ENCODE peak calls at places on chromosomes 7 and 10, in five cellular contexts. Y is cardiac muscle cell, C is GM06990, J is fibroblast of mammary gland, L is HFF-Myc. I is an unnamed sample.

GRCh38 chr10:114208351-114208750 is 29.2 kb downstream of the TDRD1 start:
- DNase-seq in Y (peak), C (no peak), J (no peak), L (no peak), I (no peak)

GRCh38 chr10:124573726-124574455 is 112.3 kb downstream of the LHPP start:
- DNase-seq in Y (no peak), C (no peak), J (no peak), L (no peak), I (no peak)

GRCh38 chr7:151312356-151312755 is 29.3 kb upstream of the NUB1 start:
- DNase-seq in Y (no peak), C (no peak), J (no peak), L (no peak), I (no peak)

GRCh38 chr7:463362-464176 is 56.1 kb downstream of the PDGFA start:
- DNase-seq in Y (no peak), C (no peak), J (no peak), L (no peak), I (no peak)

GRCh38 chr7:151984612-151985011 is 28.4 kb downstream of the GALNTL5 start:
- DNase-seq in Y (no peak), C (no peak), J (no peak), L (no peak), I (no peak)

GRCh38 chr10:17912764-17913163 is 39.0 kb upstream of the SLC39A12 start:
- DNase-seq in Y (peak), C (no peak), J (no peak), L (no peak), I (no peak)

GRCh38 chr10:125160856-125161569 is 650 bp upstream of the CTBP2 start:
- DNase-seq in Y (peak), C (peak), J (peak), L (peak), I (peak)

GRCh38 chr7:88337556-88337955 is 30.9 kb upstream of the STEAP4 start:
- DNase-seq in Y (no peak), C (no peak), J (peak), L (no peak), I (peak)

GRCh38 chr7:25187932-25188331 is 40.4 kb downstream of the NPVF start:
- DNase-seq in Y (no peak), C (no peak), J (no peak), L (no peak), I (no peak)

GRCh38 chr10:53754851-53755250 is 982.3 kb upstream of the MBL2 start:
- DNase-seq in Y (no peak), C (no peak), J (no peak), L (no peak), I (no peak)

GRCh38 chr7:36430881-36431280 is 41.2 kb downstream of the ANLN start:
- DNase-seq in Y (no peak), C (no peak), J (no peak), L (no peak), I (no peak)

GRCh38 chr7:66930341-66930740 is 9.3 kb downstream of the TMEM248 start:
- DNase-seq in Y (peak), C (no peak), J (peak), L (no peak), I (no peak)

GRCh38 chr7:31126976-31127375 is 74.9 kb downstream of the ADCYAP1R1 start:
- DNase-seq in Y (no peak), C (no peak), J (peak), L (peak), I (peak)

GRCh38 chr10:4086041-4086886 is 301.3 kb upstream of the KLF6 start:
- DNase-seq in Y (peak), C (no peak), J (no peak), L (no peak), I (no peak)

GRCh38 chr7:1706381-1706720 is 36.3 kb downstream of the ELFN1 start:
- DNase-seq in Y (no peak), C (no peak), J (no peak), L (no peak), I (no peak)

GRCh38 chr10:64426745-64427144 is 905.5 kb downstream of the REEP3 start:
- DNase-seq in Y (no peak), C (no peak), J (no peak), L (no peak), I (no peak)

GRCh38 chr7:115526272-115526671 is 504.3 kb downstream of the TFEC start:
- DNase-seq in Y (no peak), C (no peak), J (no peak), L (no peak), I (no peak)

GRCh38 chr7:102323914-102324195 is 32.4 kb downstream of the SPDYE6 start:
- DNase-seq in Y (no peak), C (no peak), J (no peak), L (no peak), I (no peak)

GRCh38 chr10:25363638-25364037 is 188.8 kb downstream of the GPR158 start:
- DNase-seq in Y (no peak), C (no peak), J (no peak), L (no peak), I (no peak)

GRCh38 chr7:13749666-13750065 is 239.8 kb downstream of the ETV1 start:
- DNase-seq in Y (no peak), C (no peak), J (no peak), L (no peak), I (no peak)

GRCh38 chr7:31418928-31419327 is 78.4 kb upstream of the NEUROD6 start:
- DNase-seq in Y (no peak), C (no peak), J (no peak), L (no peak), I (no peak)

GRCh38 chr7:92608380-92609322 is 18.5 kb upstream of the FAM133B start:
- DNase-seq in Y (peak), C (no peak), J (no peak), L (no peak), I (no peak)

GRCh38 chr10:46033602-46034011 is 3.2 kb upstream of the NCOA4 start:
- DNase-seq in Y (peak), C (no peak), J (peak), L (no peak), I (peak)

GRCh38 chr7:148753224-148753623 is 54.5 kb downstream of the CUL1 start:
- DNase-seq in Y (no peak), C (no peak), J (no peak), L (no peak), I (no peak)

GRCh38 chr10:34333513-34333912 is 481.6 kb downstream of the PARD3 start:
- DNase-seq in Y (no peak), C (no peak), J (peak), L (no peak), I (peak)

GRCh38 chr7:115476666-115477065 is 553.9 kb downstream of the TFEC start:
- DNase-seq in Y (peak), C (no peak), J (no peak), L (no peak), I (no peak)

GRCh38 chr10:35794703-35795102 is 152.6 kb upstream of the FZD8 start:
- DNase-seq in Y (no peak), C (no peak), J (no peak), L (no peak), I (no peak)

GRCh38 chr10:131195116-131195515 is 116.4 kb downstream of the TCERG1L start:
- DNase-seq in Y (no peak), C (no peak), J (no peak), L (no peak), I (no peak)

GRCh38 chr10:27804136-27804535 is 58.5 kb upstream of the MKX start:
- DNase-seq in Y (no peak), C (no peak), J (no peak), L (no peak), I (no peak)

GRCh38 chr7:24701232-24701898 is 55.9 kb downstream of the GSDME start:
- DNase-seq in Y (peak), C (no peak), J (peak), L (peak), I (peak)

GRCh38 chr10:24156686-24157085 is 52.3 kb upstream of the KIAA1217 start:
- DNase-seq in Y (no peak), C (no peak), J (peak), L (no peak), I (no peak)

GRCh38 chr7:47080816-47081215 is 501.1 kb downstream of the TNS3 start:
- DNase-seq in Y (no peak), C (no peak), J (no peak), L (no peak), I (no peak)

GRCh38 chr10:76155961-76156360 is 724.5 kb downstream of the LRMDA start:
- DNase-seq in Y (no peak), C (no peak), J (no peak), L (no peak), I (no peak)

DNA sequence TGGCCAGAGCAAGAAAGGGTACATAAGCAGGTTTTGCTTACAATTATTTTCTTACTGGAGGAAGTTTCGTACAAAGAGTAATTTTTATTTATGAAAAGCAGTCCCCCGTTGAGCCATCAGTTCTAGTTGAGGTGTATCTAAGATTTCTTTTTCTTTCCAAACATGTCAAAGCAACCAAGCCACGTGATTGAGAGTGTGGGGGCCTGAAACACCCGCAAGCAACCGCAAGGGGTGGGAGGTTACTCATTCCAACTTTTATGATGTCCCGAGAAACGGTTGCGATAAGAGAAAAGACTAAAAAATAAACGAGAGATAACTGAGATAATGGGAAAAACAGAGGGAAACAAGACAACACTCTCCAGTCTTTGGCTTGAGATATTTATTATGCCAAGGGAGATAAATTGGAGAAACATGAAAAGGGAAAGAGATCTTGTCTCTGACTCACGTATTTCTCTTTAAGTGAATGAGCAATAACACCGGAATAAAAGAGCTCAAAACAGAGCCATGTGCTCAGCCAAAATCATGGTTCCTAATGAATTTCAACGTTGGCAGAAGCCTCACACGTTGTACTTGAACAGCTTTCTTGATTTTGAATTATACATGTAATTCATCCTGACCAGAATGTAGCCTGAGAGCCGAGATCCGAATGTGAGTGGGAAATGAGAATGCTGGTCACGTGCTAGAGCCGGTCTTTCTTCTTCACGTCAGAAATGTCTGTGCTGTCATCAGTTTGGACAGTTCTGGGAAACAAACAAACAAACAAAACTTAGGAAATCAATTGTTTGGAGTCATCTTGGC is 729.5 kb downstream of the LRMDA start:
- DNase-seq in Y (no peak), C (no peak), J (peak), L (no peak), I (no peak)
- H3K4me3 ChIP-seq in Y (no peak), C (no peak), J (no peak), L (no peak), I (no peak)

DNA sequence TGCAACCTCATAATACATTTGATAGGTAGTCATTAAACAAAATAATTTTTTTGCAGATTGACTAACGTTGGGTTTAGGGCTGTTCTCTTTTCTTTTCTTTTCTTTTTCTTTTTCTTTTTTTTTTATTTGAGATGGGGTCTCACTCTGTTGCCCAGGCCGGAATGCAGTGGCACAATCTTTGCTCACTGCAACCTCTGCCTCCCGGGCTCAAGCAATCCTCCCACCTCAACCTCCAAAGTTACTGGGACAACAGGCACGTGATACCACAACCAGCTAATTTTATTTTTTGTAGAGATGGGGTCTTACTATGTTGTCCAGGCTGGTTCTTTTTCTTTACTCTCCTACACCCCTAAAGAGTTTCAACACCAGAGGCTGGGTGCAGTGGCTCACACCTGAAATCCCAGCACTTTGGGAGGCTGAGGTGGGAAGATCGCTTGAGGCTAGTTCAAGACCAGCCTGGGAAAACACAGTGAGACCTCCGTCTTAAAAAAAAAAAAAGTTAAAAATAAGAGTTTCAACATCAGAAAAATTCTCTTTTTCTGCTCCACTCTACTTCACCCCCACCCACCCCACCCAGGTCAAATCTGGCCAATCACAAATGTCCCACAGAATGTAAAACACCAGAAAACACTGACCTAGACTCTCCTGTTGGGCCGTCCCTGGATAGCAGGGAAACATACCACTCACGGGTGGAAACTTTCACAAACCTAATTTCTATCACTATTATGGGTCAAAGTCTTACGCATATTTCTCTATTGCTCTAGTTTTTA is 3.0 kb downstream of the HIP1 start:
- DNase-seq in Y (no peak), C (no peak), J (no peak), L (no peak), I (no peak)
- TF ChIP-seq CTCF in Y (no peak), C (no peak), J (no peak), L (no peak), I (no peak)

GRCh38 chr10:103395754-103396066 is 565 bp downstream of the ATP5MK start:
- DNase-seq in Y (peak), C (no peak), J (peak), L (no peak), I (no peak)
- H3K4me3 ChIP-seq in Y (peak), C (peak), J (peak), L (peak), I (peak)

GRCh38 chr7:20170626-20171025 is 46.6 kb downstream of the MACC1 start:
- DNase-seq in Y (no peak), C (no peak), J (peak), L (no peak), I (peak)

GRCh38 chr7:20176552-20177242 is 40.5 kb downstream of the MACC1 start:
- DNase-seq in Y (no peak), C (no peak), J (no peak), L (no peak), I (no peak)

GRCh38 chr7:20173828-20174227 is 43.4 kb downstream of the MACC1 start:
- DNase-seq in Y (no peak), C (no peak), J (no peak), L (no peak), I (no peak)

GRCh38 chr7:20172736-20173334 is 44.3 kb downstream of the MACC1 start:
- DNase-seq in Y (peak), C (no peak), J (peak), L (peak), I (peak)
- TF ChIP-seq CTCF in Y (peak), C (peak), J (peak), L (peak), I (peak)

I was measured in astrocyte of the cerebellum.